ENCODE peak calls at places on chromosomes 13 and 19, in seven cellular contexts. U, E, N, Z, K, D and T are unnamed samples.

GRCh38 chr13:34847751-34848150 is 94.3 kb upstream of the NBEA start:
- DNase-seq in U (no peak), E (no peak), N (no peak), Z (no peak), K (no peak), D (no peak), T (no peak)

GRCh38 chr13:106376411-106377112 is 158.9 kb downstream of the EFNB2 start:
- DNase-seq in U (no peak), E (no peak), N (peak), Z (no peak), K (peak), D (peak), T (no peak)

GRCh38 chr19:32976223-32976805 is 4.3 kb downstream of the FAAP24 start:
- DNase-seq in U (peak), E (no peak), N (peak), Z (peak), K (peak), D (peak), T (no peak)

GRCh38 chr13:20258208-20258962 is 26.3 kb upstream of the GJB6 start:
- DNase-seq in U (no peak), E (no peak), N (peak), Z (no peak), K (no peak), D (no peak), T (no peak)

GRCh38 chr19:51602189-51602854 is 27.9 kb downstream of the SIGLEC5 start:
- DNase-seq in U (no peak), E (no peak), N (no peak), Z (no peak), K (no peak), D (no peak), T (no peak)

GRCh38 chr19:35991731-35992450 is 3.1 kb upstream of the SDHAF1 start:
- DNase-seq in U (no peak), E (no peak), N (peak), Z (no peak), K (no peak), D (no peak), T (no peak)

GRCh38 chr19:49591731-49592485 is 926 bp downstream of the PRR12 start:
- DNase-seq in U (no peak), E (peak), N (peak), Z (no peak), K (peak), D (no peak), T (no peak)

GRCh38 chr13:32284927-32285632 is 30.1 kb downstream of the ZAR1L start:
- DNase-seq in U (no peak), E (no peak), N (peak), Z (no peak), K (peak), D (peak), T (no peak)

GRCh38 chr19:17794731-17795494 is at the start of gene B3GNT3:
- DNase-seq in U (no peak), E (no peak), N (peak), Z (no peak), K (no peak), D (no peak), T (no peak)

GRCh38 chr13:46062190-46062589 is 9.6 kb upstream of the ZC3H13 start:
- DNase-seq in U (no peak), E (no peak), N (peak), Z (no peak), K (peak), D (no peak), T (no peak)

GRCh38 chr19:33261511-33262192 is 36.0 kb upstream of the SLC7A10 start:
- DNase-seq in U (no peak), E (no peak), N (no peak), Z (no peak), K (no peak), D (no peak), T (no peak)

GRCh38 chr13:26377038-26377437 is 123.1 kb downstream of the CDK8 start:
- DNase-seq in U (no peak), E (no peak), N (peak), Z (no peak), K (no peak), D (peak), T (no peak)

GRCh38 chr19:46915386-46915785 is 54.6 kb downstream of the ARHGAP35 start:
- DNase-seq in U (no peak), E (no peak), N (peak), Z (no peak), K (no peak), D (no peak), T (no peak)

GRCh38 chr13:96796234-96796633 is 198.0 kb downstream of the OXGR1 start:
- DNase-seq in U (no peak), E (no peak), N (peak), Z (no peak), K (no peak), D (no peak), T (no peak)